ENCODE peak calls at places on chromosomes 4 and X, in seven cellular contexts. F is K562; P is CD8-positive, alpha-beta memory T cell; J is IMR-90; R is breast epithelium; U is heart left ventricle; N is fibroblast of lung. Z is an unnamed sample.
A peak's percentile ranks its signal among the peaks of the same experiment; 100 is the strongest.

GRCh38 chrX:1452497-1453389 is at the start of gene ASMTL:
- DNase-seq in N (peak; percentile 100), U (peak; percentile 100), J (peak; percentile 99), F (peak; percentile 95), R (peak; percentile 98), P (peak; percentile 100), Z (peak; percentile 100)

GRCh38 chr4:1045595-1046201 is 34.3 kb downstream of the FGFRL1 start:
- DNase-seq in P (no peak), U (peak; percentile 26), N (no peak), J (no peak), F (no peak), R (no peak), Z (peak; percentile 40)

GRCh38 chr4:123381996-123382395 is 14.6 kb upstream of the SPRY1 start:
- DNase-seq in J (no peak), U (no peak), F (no peak), P (no peak), R (no peak), N (no peak), Z (no peak)

GRCh38 chr4:32440391-32440790 is 1720.2 kb downstream of the PCDH7 start:
- DNase-seq in F (no peak), J (no peak), N (peak; percentile 3), U (no peak), P (no peak), R (no peak), Z (no peak)

GRCh38 chr4:159944477-159944876 is 841.6 kb downstream of the RAPGEF2 start:
- DNase-seq in R (no peak), J (no peak), U (no peak), P (no peak), F (no peak), N (no peak), Z (no peak)

GRCh38 chr4:23855912-23856605 is 33.8 kb downstream of the PPARGC1A start:
- DNase-seq in F (no peak), R (no peak), P (no peak), U (no peak), J (peak; percentile 68), N (peak; percentile 79), Z (no peak)

GRCh38 chrX:42797646-42798045 is 19.7 kb upstream of the PPP1R2C start:
- DNase-seq in P (no peak), U (no peak), J (no peak), N (no peak), R (no peak), F (no peak), Z (no peak)

GRCh38 chr4:169492436-169493163 is 119.8 kb downstream of the NEK1 start:
- DNase-seq in F (peak; percentile 40), R (no peak), P (peak; percentile 4), J (peak; percentile 44), U (no peak), N (peak; percentile 55), Z (no peak)

GRCh38 chr4:20381005-20381404 is 129.3 kb downstream of the SLIT2 start:
- DNase-seq in U (no peak), F (no peak), R (no peak), N (no peak), P (no peak), J (no peak), Z (no peak)

GRCh38 chr4:13329963-13330362 is 154.2 kb downstream of the RAB28 start:
- DNase-seq in J (peak; percentile 60), N (peak; percentile 62), R (no peak), U (no peak), P (no peak), F (no peak), Z (no peak)

GRCh38 chr4:153901220-153901619 is 112.3 kb upstream of the SFRP2 start:
- DNase-seq in J (no peak), U (no peak), R (no peak), P (no peak), N (no peak), F (no peak), Z (no peak)

GRCh38 chr4:127632420-127633403 is at the start of gene INTU:
- DNase-seq in J (peak; percentile 97), R (peak; percentile 93), P (no peak), F (peak; percentile 94), U (peak; percentile 96), N (peak; percentile 96), Z (peak; percentile 93)

GRCh38 chr4:81330018-81330417 is 115.0 kb upstream of the PRKG2 start:
- DNase-seq in P (no peak), U (no peak), N (no peak), J (no peak), R (no peak), F (no peak), Z (no peak)

GRCh38 chr4:58166496-58166895 is 1056.3 kb upstream of the IGFBP7 start:
- DNase-seq in R (no peak), U (no peak), N (no peak), P (no peak), J (no peak), F (no peak), Z (no peak)

GRCh38 chr4:55017406-55017805 is 108.0 kb downstream of the KDR start:
- DNase-seq in U (no peak), P (no peak), R (no peak), J (no peak), N (no peak), F (no peak), Z (no peak)

GRCh38 chrX:139194571-139195280 is 335.8 kb upstream of the F9 start:
- DNase-seq in R (peak; percentile 41), F (peak; percentile 69), U (peak; percentile 42), J (no peak), N (no peak), P (no peak), Z (peak; percentile 49)

GRCh38 chr4:6688879-6689505 is 4.7 kb upstream of the S100P start:
- DNase-seq in J (peak; percentile 94), U (peak; percentile 60), P (peak; percentile 72), F (peak; percentile 83), N (peak; percentile 82), R (peak; percentile 83), Z (peak; percentile 52)

GRCh38 chrX:77014655-77015377 is 432.4 kb upstream of the FGF16 start:
- DNase-seq in N (no peak), J (no peak), R (no peak), U (no peak), P (no peak), F (peak; percentile 1), Z (no peak)

GRCh38 chrX:46770006-46770816 is 11.3 kb upstream of the SLC9A7 start:
- DNase-seq in R (no peak), N (peak; percentile 47), P (no peak), J (peak; percentile 62), F (no peak), U (no peak), Z (no peak)

GRCh38 chr4:20638825-20639224 is 61.4 kb upstream of the PACRGL start:
- DNase-seq in P (no peak), R (no peak), J (no peak), U (no peak), F (no peak), N (no peak), Z (no peak)

GRCh38 chr4:187865914-187866313 is 129.7 kb upstream of the ZFP42 start:
- DNase-seq in N (no peak), R (no peak), U (no peak), F (no peak), J (no peak), P (no peak), Z (no peak)

GRCh38 chrX:27186671-27187070 is 276.5 kb downstream of the PPP4R3C start:
- DNase-seq in R (no peak), J (peak; percentile 28), N (peak; percentile 51), P (peak; percentile 13), U (no peak), F (peak; percentile 37), Z (no peak)

GRCh38 chr4:12123709-12124108 is 695.0 kb upstream of the HS3ST1 start:
- DNase-seq in N (no peak), J (no peak), P (no peak), F (no peak), U (no peak), R (no peak), Z (no peak)

GRCh38 chr4:152107736-152108500 is 347.1 kb upstream of the GATB start:
- DNase-seq in F (no peak), N (no peak), R (no peak), U (no peak), P (no peak), J (no peak), Z (no peak)

GRCh38 chr4:3373468-3373867 is 68.3 kb upstream of the HGFAC start:
- DNase-seq in J (no peak), U (no peak), P (no peak), N (no peak), R (no peak), F (no peak), Z (no peak)
- H3K27ac ChIP-seq in J (no peak overlapping the region), U (no peak overlapping the region), P (no peak overlapping the region), N (no peak overlapping the region), R (no peak overlapping the region), F (no peak overlapping the region), Z (no peak overlapping the region)

GRCh38 chrX:150032742-150033141 is 94.5 kb upstream of the EOLA2 start:
- DNase-seq in N (peak; percentile 78), P (no peak), J (peak; percentile 81), R (no peak), F (no peak), U (no peak), Z (no peak)
- H3K27ac ChIP-seq in N (peak overlapping the region; percentile 84), P (no peak overlapping the region), J (peak overlapping the region; percentile 75), R (no peak overlapping the region), F (no peak overlapping the region), U (no peak overlapping the region), Z (no peak overlapping the region)

DNA sequence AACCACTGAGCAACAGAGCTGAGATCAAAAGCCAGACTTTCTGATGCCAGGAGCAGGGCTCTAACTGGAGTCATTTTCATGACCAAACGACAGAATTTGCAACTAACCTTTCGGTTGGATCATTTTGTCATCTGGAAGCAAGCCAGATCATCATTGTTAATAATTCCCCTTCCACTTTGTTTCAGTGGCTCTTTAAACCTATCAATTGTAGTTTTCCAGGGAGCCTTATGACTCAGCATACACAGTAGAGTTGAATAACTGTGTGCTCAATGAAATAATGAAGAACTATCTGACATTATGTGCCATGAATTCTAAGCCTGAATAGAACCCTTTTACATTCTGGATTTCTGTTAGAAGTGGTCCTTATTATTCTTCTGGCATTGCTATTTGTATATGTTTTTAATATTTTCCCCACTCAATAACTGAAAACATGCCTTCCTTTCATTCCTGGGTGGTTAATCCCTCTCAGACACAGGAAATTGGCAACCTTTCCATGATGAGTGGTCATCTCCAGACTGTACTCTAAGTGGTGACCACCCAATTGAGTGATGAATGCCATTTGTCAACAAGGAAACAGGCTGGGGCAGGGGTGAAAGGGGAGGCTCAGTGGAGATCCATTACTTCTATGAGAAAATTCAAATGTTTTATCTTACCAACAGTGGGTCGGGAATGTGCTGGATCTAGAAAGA is 431.8 kb downstream of the BCOR start:
- DNase-seq in N (no peak), R (no peak), J (peak; percentile 15), F (no peak), U (no peak), P (no peak), Z (no peak)
- H3K27ac ChIP-seq in N (no peak overlapping the region), R (no peak overlapping the region), J (no peak overlapping the region), F (no peak overlapping the region), U (no peak overlapping the region), P (no peak overlapping the region), Z (no peak overlapping the region)

GRCh38 chr4:83378426-83378825 is 43.8 kb upstream of the HPSE start:
- DNase-seq in U (no peak), R (no peak), N (no peak), P (no peak), F (peak; percentile 58), J (no peak), Z (no peak)

DNA sequence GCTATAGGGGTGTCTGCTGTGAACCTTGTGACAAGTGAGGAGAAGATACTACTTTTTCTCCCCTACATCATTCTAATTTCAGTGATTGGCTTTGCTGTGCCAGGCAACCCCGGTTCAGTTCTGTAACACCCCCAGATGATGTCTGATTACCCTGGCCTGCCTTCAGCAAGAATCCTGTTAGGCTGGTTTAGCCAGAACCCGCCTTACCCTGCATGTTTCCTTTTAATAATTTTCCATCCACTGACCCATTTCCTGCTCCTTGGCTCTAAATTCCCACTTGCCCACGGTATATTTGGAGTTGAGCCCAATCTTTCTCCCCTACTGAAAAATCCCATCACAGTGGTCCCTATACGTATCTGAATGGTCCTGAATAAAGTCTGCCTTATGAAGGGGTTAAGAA is 46.5 kb upstream of the HPSE start:
- DNase-seq in J (no peak), U (no peak), F (no peak), P (no peak), R (no peak), N (no peak), Z (no peak)
- H3K27ac ChIP-seq in J (no peak overlapping the region), U (no peak overlapping the region), F (no peak overlapping the region), P (no peak overlapping the region), R (no peak overlapping the region), N (no peak overlapping the region), Z (no peak overlapping the region)